ENCODE peak calls at places on chromosomes 12 and 14, in seven cellular contexts. M is naive thymus-derived CD4-positive, alpha-beta T cell; D is kidney; H is SJCRH30; E is GM23248; K is gastrocnemius medialis; U is heart left ventricle. I is an unnamed sample.

GRCh38 chr12:3171195-3171591 is 94.0 kb downstream of the TSPAN9 start:
- DNase-seq in M (no peak), D (peak), H (no peak), E (no peak), K (no peak), U (no peak), I (no peak)

GRCh38 chr12:69284131-69284530 is 44.8 kb downstream of the CPSF6 start:
- DNase-seq in M (no peak), D (peak), H (peak), E (peak), K (peak), U (peak), I (peak)

GRCh38 chr14:66070542-66071319 is 415.4 kb upstream of the CCDC196 start:
- DNase-seq in M (peak), D (no peak), H (peak), E (peak), K (no peak), U (no peak), I (no peak)

GRCh38 chr14:50082784-50083466 is 33.4 kb downstream of the VCPKMT start:
- DNase-seq in M (peak), D (no peak), H (no peak), E (no peak), K (no peak), U (no peak), I (peak)

GRCh38 chr12:83823386-83824045 is 1089.1 kb downstream of the SLC6A15 start:
- DNase-seq in M (no peak), D (peak), H (peak), E (peak), K (no peak), U (no peak), I (peak)

GRCh38 chr12:74254784-74255183 is 282.9 kb upstream of the ATXN7L3B start:
- DNase-seq in M (no peak), D (no peak), H (no peak), E (no peak), K (no peak), U (no peak), I (no peak)

GRCh38 chr12:52633383-52633782 is 15.0 kb upstream of the KRT73 start:
- DNase-seq in M (peak), D (no peak), H (no peak), E (no peak), K (no peak), U (no peak), I (peak)

GRCh38 chr14:100538566-100539318 is 48.5 kb downstream of the BEGAIN start:
- DNase-seq in M (no peak), D (peak), H (no peak), E (no peak), K (peak), U (peak), I (peak)

GRCh38 chr12:110269622-110270124 is 11.4 kb upstream of the ATP2A2 start:
- DNase-seq in M (no peak), D (no peak), H (peak), E (peak), K (no peak), U (no peak), I (no peak)

GRCh38 chr12:52162971-52163370 is 28.8 kb downstream of the KRT80 start:
- DNase-seq in M (no peak), D (no peak), H (peak), E (no peak), K (no peak), U (no peak), I (no peak)

GRCh38 chr14:61573748-61574513 is 121.4 kb upstream of the HIF1A start:
- DNase-seq in M (peak), D (no peak), H (no peak), E (peak), K (no peak), U (no peak), I (no peak)

GRCh38 chr12:10968765-10969456 is 17.8 kb downstream of the TAS2R50 start:
- DNase-seq in M (no peak), D (peak), H (no peak), E (peak), K (no peak), U (no peak), I (no peak)

GRCh38 chr14:35213143-35213788 is 78.9 kb upstream of the PSMA6 start:
- DNase-seq in M (no peak), D (no peak), H (no peak), E (no peak), K (no peak), U (no peak), I (no peak)

GRCh38 chr14:85057266-85057665 is 472.7 kb upstream of the FLRT2 start:
- DNase-seq in M (no peak), D (no peak), H (no peak), E (no peak), K (no peak), U (no peak), I (no peak)

GRCh38 chr14:45373877-45374276 is 120.9 kb upstream of the MIS18BP1 start:
- DNase-seq in M (no peak), D (no peak), H (no peak), E (no peak), K (no peak), U (no peak), I (no peak)

GRCh38 chr14:38065101-38065762 is 142.5 kb upstream of the SSTR1 start:
- DNase-seq in M (peak), D (no peak), H (no peak), E (no peak), K (no peak), U (peak), I (no peak)

GRCh38 chr14:105091335-105092123 is 26.3 kb upstream of the GPR132 start:
- DNase-seq in M (no peak), D (peak), H (no peak), E (peak), K (no peak), U (peak), I (peak)

DNA sequence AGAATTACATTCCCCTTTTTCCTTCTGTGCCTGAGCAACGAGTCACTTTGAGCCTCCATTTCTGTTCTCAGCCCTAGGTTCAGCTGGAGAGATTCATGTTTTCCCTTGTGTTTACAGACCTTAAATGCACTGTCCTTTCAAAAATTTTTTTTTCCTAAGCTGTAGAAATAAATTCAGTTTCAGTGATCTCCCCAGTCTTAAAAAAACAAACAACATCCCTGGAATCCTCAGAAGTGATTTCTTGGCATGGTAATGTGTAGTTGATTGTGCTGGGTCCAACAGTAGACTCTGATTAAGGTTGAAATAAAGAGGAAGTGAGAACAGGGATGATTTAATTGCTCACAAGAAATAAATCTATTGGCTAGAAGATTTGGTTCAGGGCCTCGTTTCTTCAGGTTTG is 89.3 kb downstream of the NTN4 start:
- DNase-seq in M (no peak), D (no peak), H (no peak), E (peak), K (no peak), U (no peak), I (no peak)
- H3K27ac ChIP-seq in M (no peak), D (no peak), H (no peak), E (peak), K (peak), U (peak), I (peak)

DNA sequence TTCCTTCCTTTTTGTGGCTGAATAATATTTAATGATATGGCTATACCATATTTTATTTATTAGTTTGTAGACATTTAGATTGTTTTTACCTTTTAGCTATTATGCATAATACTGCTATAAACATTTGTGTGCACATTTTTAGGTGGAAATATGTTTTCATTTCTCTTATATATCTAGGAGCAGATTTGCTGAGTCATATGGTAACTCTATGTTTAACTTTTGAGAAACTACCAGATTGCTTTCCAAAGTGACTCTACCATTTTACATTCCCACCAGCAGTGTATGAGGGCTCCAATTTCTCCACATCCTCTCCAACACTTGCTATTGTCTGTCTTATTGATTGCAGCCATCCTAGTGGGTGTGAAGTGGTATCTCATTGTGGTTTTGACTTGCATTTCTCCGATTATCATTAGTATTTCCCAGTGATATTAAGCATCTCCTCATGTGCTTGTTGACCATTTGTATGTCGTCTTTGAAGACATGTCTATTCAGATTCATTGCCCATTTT is 160.2 kb downstream of the KICS2 start:
- DNase-seq in M (no peak), D (no peak), H (peak), E (peak), K (no peak), U (no peak), I (no peak)
- H3K27ac ChIP-seq in M (no peak), D (no peak), H (peak), E (no peak), K (no peak), U (no peak), I (no peak)

DNA sequence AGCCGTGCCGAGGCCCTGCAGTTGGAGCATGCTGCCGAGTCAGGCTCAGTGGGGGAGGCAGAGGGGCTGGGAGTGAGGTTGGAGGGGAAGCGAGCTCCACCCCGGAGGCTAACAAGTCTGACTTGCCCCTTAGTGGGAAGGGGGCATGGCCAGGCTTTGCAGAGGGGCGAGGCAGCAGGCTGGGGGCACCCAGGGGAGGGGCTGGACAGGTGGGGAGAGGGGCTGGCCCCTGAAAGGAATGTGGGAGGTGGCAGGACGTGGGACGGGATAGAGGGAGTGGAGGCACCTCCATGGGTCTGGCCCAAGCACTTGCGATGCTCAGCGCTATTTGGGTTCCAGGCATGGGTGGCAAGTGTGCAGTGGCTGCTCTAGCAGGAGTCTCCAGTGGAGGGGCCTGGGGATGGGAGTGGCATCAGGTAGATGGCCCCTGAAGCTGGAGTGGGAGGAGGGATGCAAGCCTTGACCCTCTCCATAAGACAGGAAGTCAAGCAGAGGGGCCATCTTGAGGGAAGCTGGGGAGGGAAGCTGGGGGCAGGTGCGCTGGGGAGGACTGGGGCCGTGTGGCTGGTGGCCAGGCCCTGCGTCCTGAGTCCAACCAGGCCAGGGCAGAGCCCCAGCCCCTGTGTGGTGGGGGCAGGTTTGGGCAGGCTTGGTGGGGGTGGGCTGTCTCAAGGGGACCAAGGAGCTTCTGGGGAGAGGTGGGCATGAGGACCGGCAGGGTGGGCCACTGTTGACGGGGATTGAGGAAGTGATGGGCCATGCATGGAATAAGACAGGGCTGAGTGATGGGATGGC is 2.6 kb downstream of the TRMT61A start:
- DNase-seq in M (no peak), D (peak), H (no peak), E (no peak), K (no peak), U (no peak), I (no peak)
- H3K27ac ChIP-seq in M (no peak), D (no peak), H (no peak), E (no peak), K (no peak), U (peak), I (no peak)

GRCh38 chr14:30403791-30404190 is 155.2 kb upstream of the G2E3 start:
- DNase-seq in M (no peak), D (no peak), H (no peak), E (no peak), K (no peak), U (no peak), I (no peak)
- H3K27ac ChIP-seq in M (no peak), D (no peak), H (no peak), E (no peak), K (no peak), U (no peak), I (no peak)

GRCh38 chr14:99242238-99242637 is 29.8 kb downstream of the BCL11B start:
- DNase-seq in M (no peak), D (no peak), H (no peak), E (no peak), K (no peak), U (no peak), I (peak)
- H3K27ac ChIP-seq in M (peak), D (no peak), H (no peak), E (no peak), K (no peak), U (no peak), I (peak)

GRCh38 chr14:77570706-77571293 is 45.6 kb downstream of the SPTLC2 start:
- DNase-seq in M (no peak), D (no peak), H (no peak), E (peak), K (no peak), U (no peak), I (no peak)
- H3K27ac ChIP-seq in M (no peak), D (no peak), H (no peak), E (no peak), K (no peak), U (no peak), I (no peak)